ENCODE peak calls at places on chromosomes 1 and 21, in eight cellular contexts. Z is ovary; J is heart left ventricle; T is cardiac muscle cell; L is effector memory CD4-positive, alpha-beta T cell; D is adrenal gland; G is body of pancreas; B is Karpas-422. U is an unnamed sample.

GRCh38 chr1:10897981-10898728 is 101.7 kb upstream of the CASZ1 start:
- DNase-seq in B (no peak), Z (no peak), D (no peak), L (no peak), G (no peak), J (peak; percentile 9), T (peak; percentile 51), U (no peak)

GRCh38 chr1:90936731-90937130 is 85.1 kb downstream of the ZNF644 start:
- DNase-seq in J (no peak), Z (no peak), G (no peak), T (no peak), B (no peak), L (no peak), D (no peak), U (no peak)

GRCh38 chr21:33682992-33683627 is 40.8 kb downstream of the ITSN1 start:
- DNase-seq in D (peak; percentile 19), L (no peak), J (no peak), B (no peak), Z (no peak), T (peak; percentile 28), G (no peak), U (peak; percentile 39)

GRCh38 chr1:241947355-241947754 is 10.2 kb upstream of the BECN2 start:
- DNase-seq in T (no peak), B (no peak), G (no peak), J (no peak), Z (no peak), L (no peak), D (peak; percentile 30), U (no peak)

GRCh38 chr1:183061194-183061593 is 38.0 kb downstream of the LAMC1 start:
- DNase-seq in B (no peak), T (no peak), G (no peak), Z (no peak), J (no peak), L (no peak), D (no peak), U (no peak)

GRCh38 chr1:244301595-244302130 is 150.0 kb downstream of the ADSS2 start:
- DNase-seq in J (no peak), D (no peak), B (no peak), L (no peak), G (no peak), T (no peak), Z (no peak), U (no peak)

GRCh38 chr21:33383056-33383888 is 19.9 kb upstream of the IFNGR2 start:
- DNase-seq in Z (peak; percentile 78), L (peak; percentile 72), B (peak; percentile 85), D (peak; percentile 79), T (peak; percentile 6), J (peak; percentile 76), G (peak; percentile 37), U (no peak)

GRCh38 chr1:36327421-36328087 is 4.1 kb upstream of the EVA1B start:
- DNase-seq in B (no peak), T (no peak), D (no peak), L (no peak), J (no peak), G (no peak), Z (no peak), U (no peak)

GRCh38 chr1:52142220-52143153 is 598 bp downstream of the ZFYVE9 start:
- DNase-seq in Z (peak; percentile 50), T (peak; percentile 71), J (peak; percentile 37), D (peak; percentile 62), G (peak; percentile 35), L (peak; percentile 13), B (peak; percentile 63), U (no peak)

GRCh38 chr1:44423706-44424546 is 18.9 kb downstream of the RNF220 start:
- DNase-seq in T (no peak), Z (no peak), J (peak; percentile 75), G (peak; percentile 74), D (peak; percentile 34), L (no peak), B (no peak), U (peak; percentile 6)

GRCh38 chr21:36891123-36891522 is 75.3 kb downstream of the HLCS start:
- DNase-seq in Z (no peak), B (no peak), T (no peak), D (no peak), L (no peak), G (no peak), J (no peak), U (no peak)

GRCh38 chr21:17359781-17360180 is 153.1 kb upstream of the CXADR start:
- DNase-seq in L (no peak), B (no peak), Z (no peak), J (no peak), D (no peak), T (no peak), G (no peak), U (no peak)

GRCh38 chr1:205286335-205286950 is 35.1 kb downstream of the NUAK2 start:
- DNase-seq in D (no peak), G (no peak), Z (no peak), L (peak; percentile 70), B (no peak), J (no peak), T (no peak), U (no peak)

GRCh38 chr1:83818916-83819315 is 180.0 kb downstream of the TTLL7 start:
- DNase-seq in Z (no peak), G (peak; percentile 36), L (no peak), J (no peak), D (no peak), B (peak; percentile 74), T (no peak), U (no peak)

GRCh38 chr1:19979494-19979977 is at the start of gene PLA2G2A:
- DNase-seq in B (no peak), J (no peak), G (no peak), Z (peak; percentile 81), L (no peak), T (no peak), D (peak; percentile 15), U (no peak)

GRCh38 chr1:41843378-41843777 is 75.3 kb downstream of the HIVEP3 start:
- DNase-seq in J (no peak), D (no peak), L (no peak), B (no peak), T (no peak), Z (no peak), G (no peak), U (peak; percentile 33)

GRCh38 chr1:30627206-30627605 is 96.2 kb downstream of the MATN1 start:
- DNase-seq in D (no peak), J (no peak), T (no peak), G (no peak), Z (no peak), L (no peak), B (no peak), U (no peak)
- H3K9me3 ChIP-seq in D (no peaks in the 10 kb centered on the region), J (peaks cover 12% of the 10 kb centered on the region), T (no peaks in the 10 kb centered on the region), G (no peaks in the 10 kb centered on the region), Z (no peaks in the 10 kb centered on the region), L (no peaks in the 10 kb centered on the region), B (peaks cover 13% of the 10 kb centered on the region), U (no peaks in the 10 kb centered on the region)

DNA sequence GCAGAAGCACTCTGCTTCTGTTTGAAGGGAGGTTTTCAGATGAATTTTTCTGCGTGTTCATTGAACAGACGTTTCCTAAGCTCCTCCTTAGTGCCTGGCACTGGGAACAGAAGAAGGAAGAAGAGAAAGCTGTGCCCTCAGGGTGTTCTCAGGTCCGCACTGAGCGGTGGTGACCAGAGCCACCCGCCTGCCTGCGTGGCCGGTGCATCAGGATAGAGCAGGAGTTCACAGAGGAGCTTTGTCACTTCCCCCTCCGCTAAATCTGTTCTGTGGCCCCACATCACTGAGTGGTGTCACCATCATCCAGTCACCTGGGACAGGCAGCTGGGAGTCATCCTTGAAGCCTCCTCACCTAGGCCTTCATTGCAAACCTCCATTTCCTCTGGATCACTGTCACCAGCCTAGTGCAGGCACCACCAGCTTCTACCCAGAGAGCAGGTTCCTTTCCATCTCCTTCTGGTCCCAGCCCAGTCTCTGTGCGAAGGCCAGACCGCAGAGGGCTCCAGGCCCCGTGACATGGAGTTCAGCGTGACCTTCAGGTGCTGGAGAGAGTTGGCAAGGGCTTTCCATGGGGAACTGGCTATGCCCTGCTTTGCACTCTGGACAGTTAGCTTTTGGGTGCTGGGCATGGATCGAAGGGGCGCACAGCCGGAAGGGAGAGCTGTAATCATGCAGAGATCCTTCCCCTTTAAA is 21.7 kb downstream of the PARK7 start:
- DNase-seq in Z (no peak), J (no peak), L (no peak), T (no peak), G (no peak), B (no peak), D (peak; percentile 43), U (no peak)
- H3K27ac ChIP-seq in Z (no peak overlapping the region), J (no peak overlapping the region), L (no peak overlapping the region), T (no peak overlapping the region), G (no peak overlapping the region), B (no peak overlapping the region), D (peak overlapping the region; percentile 20), U (no peak overlapping the region)

GRCh38 chr1:152735648-152736047 is 22.2 kb upstream of the KPRP start:
- DNase-seq in J (no peak), B (peak; percentile 55), L (no peak), T (no peak), Z (no peak), D (no peak), G (no peak), U (no peak)
- H3K9me3 ChIP-seq in J (no peaks in the 10 kb centered on the region), B (no peaks in the 10 kb centered on the region), L (no peaks in the 10 kb centered on the region), T (no peaks in the 10 kb centered on the region), Z (no peaks in the 10 kb centered on the region), D (no peaks in the 10 kb centered on the region), G (no peaks in the 10 kb centered on the region), U (peaks cover 8% of the 10 kb centered on the region)

DNA sequence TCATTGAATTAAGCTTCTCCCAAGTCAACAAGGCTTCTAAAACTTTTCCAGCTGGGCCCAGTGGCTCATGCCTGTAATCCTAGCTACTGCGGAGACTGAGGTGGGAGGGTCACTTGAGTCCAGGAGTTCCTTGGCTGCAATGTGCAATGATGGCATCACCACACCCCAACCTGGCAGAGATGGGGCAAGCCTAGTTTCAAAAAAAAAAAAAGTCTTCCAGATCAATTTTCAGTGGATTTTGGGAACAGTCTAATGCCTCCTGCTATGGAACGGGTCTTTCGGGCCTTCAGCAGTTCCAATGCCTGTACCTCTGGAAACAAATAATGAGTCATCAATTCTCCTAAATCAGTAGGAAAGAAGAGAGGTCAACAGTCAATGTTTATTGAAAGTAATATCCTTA is 38.0 kb downstream of the FMO4 start:
- DNase-seq in G (no peak), J (no peak), T (no peak), Z (no peak), B (no peak), D (no peak), L (no peak), U (no peak)
- H3K27ac ChIP-seq in G (no peak overlapping the region), J (no peak overlapping the region), T (no peak overlapping the region), Z (no peak overlapping the region), B (no peak overlapping the region), D (no peak overlapping the region), L (no peak overlapping the region), U (no peak overlapping the region)

DNA sequence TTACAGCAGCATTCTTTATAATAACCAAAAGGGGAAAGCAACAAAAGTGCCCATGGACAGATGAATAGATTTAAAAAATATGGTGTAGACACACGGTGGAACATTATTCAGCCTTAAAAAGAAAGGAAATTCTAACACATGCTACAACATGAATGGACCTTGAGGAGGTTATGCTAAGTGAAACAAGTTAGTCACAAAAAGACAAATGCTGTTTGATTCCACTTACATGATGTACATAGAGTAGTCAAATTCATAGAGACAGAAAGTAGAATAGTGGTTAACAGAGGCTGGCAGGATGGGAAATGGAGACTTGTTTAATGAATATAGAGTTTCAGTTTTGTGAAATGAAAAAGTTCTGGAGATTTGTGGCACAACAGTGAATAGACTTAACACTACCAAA is 151.4 kb downstream of the CYYR1 start:
- DNase-seq in Z (no peak), L (no peak), T (no peak), D (no peak), G (no peak), J (no peak), B (no peak), U (no peak)
- H3K9me3 ChIP-seq in Z (no peaks in the 10 kb centered on the region), L (no peaks in the 10 kb centered on the region), T (no peaks in the 10 kb centered on the region), D (no peaks in the 10 kb centered on the region), G (no peaks in the 10 kb centered on the region), J (no peaks in the 10 kb centered on the region), B (peaks cover 11% of the 10 kb centered on the region), U (no peaks in the 10 kb centered on the region)